ENCODE peak calls at places on chromosome 17, in five cellular contexts. N, G, I, J and C are unnamed samples.

GRCh38 chr17:27609606-27610303 is 21.2 kb upstream of the LGALS9 start:
- DNase-seq in N (peak), G (no peak), I (peak), J (peak), C (peak)

GRCh38 chr17:37614823-37615222 is 5.6 kb upstream of the SYNRG start:
- DNase-seq in N (no peak), G (no peak), I (no peak), J (no peak), C (no peak)

GRCh38 chr17:194844-195602 is 13.6 kb upstream of the DOC2B start:
- DNase-seq in N (no peak), G (no peak), I (no peak), J (no peak), C (no peak)

GRCh38 chr17:549197-550040 is 165.2 kb downstream of the VPS53 start:
- DNase-seq in N (peak), G (no peak), I (no peak), J (no peak), C (no peak)

GRCh38 chr17:77828749-77829539 is 129.6 kb upstream of the TNRC6C start:
- DNase-seq in N (no peak), G (no peak), I (no peak), J (no peak), C (no peak)

GRCh38 chr17:82228842-82229685 is at the start of gene SLC16A3:
- DNase-seq in N (no peak), G (no peak), I (no peak), J (peak), C (peak)

GRCh38 chr17:83155128-83156081 is 76.0 kb downstream of the METRNL start:
- DNase-seq in N (peak), G (no peak), I (peak), J (no peak), C (peak)

GRCh38 chr17:68910256-68910705 is 44.9 kb downstream of the ABCA8 start:
- DNase-seq in N (no peak), G (no peak), I (no peak), J (peak), C (no peak)

GRCh38 chr17:40791808-40792436 is 7.8 kb downstream of the KRT28 start:
- DNase-seq in N (no peak), G (no peak), I (no peak), J (no peak), C (no peak)

GRCh38 chr17:70278846-70279465 is 109.6 kb downstream of the KCNJ2 start:
- DNase-seq in N (no peak), G (no peak), I (no peak), J (no peak), C (no peak)

GRCh38 chr17:73647331-73647730 is 3.1 kb upstream of the SDK2 start:
- DNase-seq in N (no peak), G (no peak), I (no peak), J (no peak), C (no peak)

GRCh38 chr17:22270381-22270780 is 578.1 kb downstream of the KCNJ18 start:
- DNase-seq in N (no peak), G (no peak), I (no peak), J (no peak), C (no peak)

GRCh38 chr17:30433514-30433913 is 43.7 kb upstream of the GOSR1 start:
- DNase-seq in N (peak), G (no peak), I (no peak), J (peak), C (no peak)

GRCh38 chr17:55588858-55589257 is 77.6 kb upstream of the SMIM36 start:
- DNase-seq in N (peak), G (no peak), I (no peak), J (no peak), C (no peak)

GRCh38 chr17:49696233-49696761 is 11.5 kb downstream of the SLC35B1 start:
- DNase-seq in N (no peak), G (no peak), I (no peak), J (peak), C (peak)

GRCh38 chr17:9409026-9409425 is 166.6 kb downstream of the STX8 start:
- DNase-seq in N (no peak), G (no peak), I (no peak), J (no peak), C (no peak)

GRCh38 chr17:78107457-78107856 is 21.1 kb downstream of the TMC6 start:
- DNase-seq in N (peak), G (no peak), I (no peak), J (no peak), C (no peak)

GRCh38 chr17:2865228-2865627 is 69.0 kb downstream of the RAP1GAP2 start:
- DNase-seq in N (no peak), G (no peak), I (no peak), J (no peak), C (no peak)

GRCh38 chr17:13346081-13346533 is 255.6 kb downstream of the HS3ST3A1 start:
- DNase-seq in N (no peak), G (no peak), I (peak), J (no peak), C (no peak)

GRCh38 chr17:18015603-18016002 is 23.4 kb downstream of the ATPAF2 start:
- DNase-seq in N (no peak), G (no peak), I (no peak), J (no peak), C (no peak)

GRCh38 chr17:76074390-76075363 is at the start of gene GALR2:
- DNase-seq in N (no peak), G (no peak), I (peak), J (peak), C (peak)

GRCh38 chr17:8060274-8060673 is 21.4 kb downstream of the ALOX15B start:
- DNase-seq in N (no peak), G (no peak), I (peak), J (peak), C (peak)

GRCh38 chr17:39244016-39244599 is 18.4 kb upstream of the STAC2 start:
- DNase-seq in N (no peak), G (no peak), I (no peak), J (peak), C (no peak)

GRCh38 chr17:73358668-73359067 is 46.9 kb upstream of the CDC42EP4 start:
- DNase-seq in N (no peak), G (no peak), I (no peak), J (no peak), C (no peak)

GRCh38 chr17:73251871-73252270 is 9.8 kb downstream of the CPSF4L start:
- DNase-seq in N (no peak), G (no peak), I (no peak), J (no peak), C (no peak)

GRCh38 chr17:67801626-67802175 is 23.6 kb upstream of the BPTF start:
- DNase-seq in N (no peak), G (no peak), I (peak), J (no peak), C (no peak)
- TF ChIP-seq CTCF in N (no peak), G (peak), I (peak), J (peak), C (no peak)

DNA sequence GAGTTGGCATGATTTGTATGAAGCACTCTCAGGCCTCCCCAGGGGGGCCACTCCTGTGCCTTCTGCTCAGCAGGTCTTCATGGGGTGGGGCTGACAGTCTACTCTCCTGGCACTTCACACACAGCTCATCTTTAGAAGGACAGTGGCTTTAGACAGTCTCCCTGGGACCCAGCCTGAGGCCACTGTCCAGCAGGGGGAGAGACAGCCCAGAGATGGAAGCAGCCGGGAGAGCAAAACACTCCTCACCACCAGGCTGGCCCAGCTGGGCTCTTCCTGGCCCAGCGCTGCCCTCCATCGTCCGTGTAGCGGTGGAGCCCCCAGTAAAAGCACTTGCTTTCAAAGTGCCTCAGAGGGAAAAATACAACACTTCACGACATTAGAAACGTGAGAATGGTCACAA is 62.0 kb upstream of the CRHR1 start:
- DNase-seq in N (no peak), G (no peak), I (peak), J (no peak), C (peak)
- TF ChIP-seq CTCF in N (no peak), G (peak), I (peak), J (no peak), C (no peak)

GRCh38 chr17:79107499-79108231 is 33.0 kb downstream of the ENGASE start:
- DNase-seq in N (no peak), G (no peak), I (no peak), J (no peak), C (no peak)
- TF ChIP-seq CTCF in N (no peak), G (no peak), I (no peak), J (no peak), C (no peak)

DNA sequence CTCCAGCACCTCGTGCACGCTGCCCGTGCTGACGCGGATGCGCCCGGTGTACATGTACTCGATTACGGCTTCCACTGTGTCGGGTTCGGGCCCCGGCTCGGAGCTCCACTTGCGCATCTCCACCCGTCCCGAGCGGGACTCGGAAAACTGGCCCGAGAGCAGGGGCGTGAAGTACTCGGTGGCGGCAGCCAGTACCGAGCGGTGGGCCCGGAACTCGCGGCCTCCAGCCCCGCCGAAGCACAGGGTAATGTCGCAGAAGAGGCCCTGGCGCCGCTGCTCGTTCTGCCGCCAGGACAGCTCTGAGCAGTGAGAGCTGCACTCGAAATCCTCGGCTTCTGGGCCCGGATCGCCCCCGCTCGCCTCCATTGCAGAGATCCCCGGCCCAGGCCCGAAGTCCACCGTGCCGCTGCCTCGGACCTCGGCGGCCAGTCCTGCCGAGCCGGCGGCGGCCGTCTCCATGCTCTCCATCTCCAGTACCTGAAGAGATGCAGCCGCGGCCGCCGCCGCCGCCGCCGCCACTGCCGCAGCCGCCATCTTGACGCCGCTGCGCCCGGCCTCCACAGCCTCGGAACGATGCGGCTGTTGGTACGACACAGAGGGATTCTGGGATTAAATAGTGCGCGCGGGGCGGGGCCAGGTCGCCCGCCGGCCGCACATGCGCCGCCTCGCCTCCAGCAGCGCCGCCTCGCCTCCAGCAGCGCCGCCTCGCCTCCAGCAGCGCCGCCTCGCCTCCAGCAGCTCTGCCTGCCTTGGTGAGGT is at the start of gene KLHL11:
- DNase-seq in N (peak), G (peak), I (peak), J (peak), C (peak)
- TF ChIP-seq CTCF in N (no peak), G (no peak), I (no peak), J (no peak), C (no peak)

GRCh38 chr17:6648181-6648580 is 3.2 kb downstream of the MED31 start:
- DNase-seq in N (no peak), G (no peak), I (no peak), J (peak), C (no peak)
- TF ChIP-seq CTCF in N (no peak), G (peak), I (peak), J (no peak), C (peak)

GRCh38 chr17:59698143-59698542 is 9.1 kb downstream of the PTRH2 start:
- DNase-seq in N (no peak), G (no peak), I (no peak), J (no peak), C (no peak)
- TF ChIP-seq CTCF in N (no peak), G (no peak), I (no peak), J (no peak), C (no peak)

GRCh38 chr17:61314368-61315078 is 85.1 kb upstream of the TBX2 start:
- DNase-seq in N (no peak), G (no peak), I (no peak), J (no peak), C (no peak)
- TF ChIP-seq CTCF in N (peak), G (no peak), I (no peak), J (no peak), C (no peak)

DNA sequence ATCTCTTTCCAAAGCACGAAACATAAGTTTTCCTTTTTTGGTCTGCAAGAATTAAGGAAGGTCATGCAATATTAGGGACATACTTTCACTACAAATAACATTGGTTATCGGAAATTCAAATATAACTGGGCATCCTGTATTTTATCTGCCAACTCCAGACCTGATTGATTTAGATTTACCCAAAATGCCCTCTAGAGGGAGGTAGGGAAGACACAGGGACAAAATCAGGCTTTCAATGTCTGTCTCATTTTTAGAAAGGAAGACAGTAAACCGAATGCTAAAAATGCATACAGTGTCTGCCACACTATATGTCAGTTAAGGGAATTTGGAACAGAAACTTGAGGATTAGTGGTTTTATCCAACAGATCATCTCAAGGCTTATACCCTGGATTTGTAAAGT is 161.7 kb upstream of the SOX9 start:
- DNase-seq in N (no peak), G (no peak), I (no peak), J (no peak), C (peak)
- TF ChIP-seq CTCF in N (peak), G (peak), I (peak), J (no peak), C (peak)

DNA sequence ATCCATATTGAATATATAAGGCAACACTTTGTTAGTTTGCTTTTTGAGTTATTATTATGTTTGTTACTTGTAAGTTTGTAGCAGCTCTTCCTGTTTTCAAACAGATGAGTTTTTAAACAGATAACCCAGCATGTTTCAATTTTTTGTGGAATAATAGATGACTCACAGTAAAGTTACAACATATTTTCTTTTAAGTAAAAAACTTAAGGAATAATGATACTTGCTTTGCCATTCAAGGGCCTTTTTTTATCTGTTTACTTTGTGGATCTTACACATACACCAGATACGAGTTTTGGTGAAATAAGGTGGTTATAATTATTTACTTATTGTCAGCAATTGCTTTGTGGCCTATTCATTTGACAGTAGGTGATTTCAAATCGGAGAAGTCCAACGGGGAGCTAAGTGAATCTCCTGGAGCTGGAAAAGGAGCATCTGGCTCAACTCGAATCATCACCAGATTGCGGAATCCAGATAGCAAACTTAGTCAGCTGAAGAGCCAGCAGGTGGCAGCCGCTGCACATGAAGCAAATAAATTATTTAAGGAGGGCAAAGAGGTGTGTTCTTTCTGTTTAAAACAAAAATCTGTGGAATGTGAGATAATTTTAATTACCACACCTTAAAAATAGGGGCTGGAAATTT is 66.3 kb downstream of the BPTF start:
- DNase-seq in N (peak), G (no peak), I (no peak), J (no peak), C (no peak)
- TF ChIP-seq CTCF in N (peak), G (no peak), I (peak), J (no peak), C (no peak)